ENCODE peak calls at places on chromosomes 11 and 22, in ten cellular contexts. Y is heart left ventricle, E is K562, M is sigmoid colon, C is adrenal gland, W is ovary, V is prostate gland, X is suprapubic skin, N is IMR-90, I is lower leg skin. U is an unnamed sample.

GRCh38 chr11:16117989-16118810 is 238.1 kb downstream of the SOX6 start:
- DNase-seq in X (no peak), C (no peak), E (no peak), V (no peak), W (no peak), I (no peak), M (no peak), N (no peak), Y (no peak), U (no peak)

GRCh38 chr22:32880906-32881596 is 79.5 kb downstream of the TIMP3 start:
- DNase-seq in V (no peak), X (no peak), M (peak), Y (peak), I (peak), E (peak), W (peak), C (peak), N (peak), U (peak)

GRCh38 chr11:110198031-110198729 is 98.2 kb downstream of the RDX start:
- DNase-seq in M (no peak), X (peak), W (no peak), I (no peak), N (peak), E (no peak), C (no peak), Y (no peak), V (no peak), U (no peak)

GRCh38 chr11:13103962-13104554 is 94.9 kb downstream of the RASSF10 start:
- DNase-seq in N (no peak), M (no peak), Y (no peak), V (no peak), C (no peak), W (no peak), E (no peak), I (no peak), X (no peak), U (no peak)

GRCh38 chr11:11155962-11156815 is 196.9 kb downstream of the CSNK2A3 start:
- DNase-seq in X (no peak), N (no peak), V (no peak), Y (no peak), W (no peak), M (no peak), C (no peak), I (no peak), E (peak), U (peak)

GRCh38 chr11:94823127-94823732 is 55.1 kb downstream of the AMOTL1 start:
- DNase-seq in Y (no peak), W (no peak), N (no peak), X (no peak), V (peak), M (no peak), I (no peak), E (no peak), C (no peak), U (no peak)

GRCh38 chr11:76048763-76049162 is 157.5 kb downstream of the WNT11 start:
- DNase-seq in Y (no peak), M (no peak), X (no peak), E (no peak), W (no peak), N (no peak), C (no peak), I (no peak), V (no peak), U (peak)

GRCh38 chr22:35685731-35686130 is 31.9 kb upstream of the APOL5 start:
- DNase-seq in W (no peak), E (no peak), I (no peak), Y (no peak), N (peak), V (no peak), M (no peak), X (no peak), C (no peak), U (no peak)

GRCh38 chr11:112724194-112724790 is 236.9 kb upstream of the NCAM1 start:
- DNase-seq in E (no peak), V (no peak), I (no peak), Y (no peak), M (no peak), C (no peak), W (no peak), X (no peak), N (no peak), U (no peak)

GRCh38 chr11:74971424-74971823 is 17.3 kb upstream of the NEU3 start:
- DNase-seq in Y (no peak), I (no peak), X (no peak), M (no peak), W (no peak), V (no peak), E (no peak), C (no peak), N (no peak), U (no peak)
- TF ChIP-seq POLR2A in Y (no peak), I (no peak), X (no peak), M (no peak), W (no peak), V (no peak), E (no peak), C (no peak), N (no peak), U (no peak)

GRCh38 chr22:27796118-27796517 is 5.4 kb downstream of the MN1 start:
- DNase-seq in C (no peak), V (no peak), M (no peak), E (no peak), N (no peak), W (peak), Y (peak), I (no peak), X (no peak), U (no peak)
- TF ChIP-seq POLR2A in C (no peak), V (no peak), M (no peak), E (no peak), N (no peak), W (no peak), Y (no peak), I (no peak), X (no peak), U (no peak)

DNA sequence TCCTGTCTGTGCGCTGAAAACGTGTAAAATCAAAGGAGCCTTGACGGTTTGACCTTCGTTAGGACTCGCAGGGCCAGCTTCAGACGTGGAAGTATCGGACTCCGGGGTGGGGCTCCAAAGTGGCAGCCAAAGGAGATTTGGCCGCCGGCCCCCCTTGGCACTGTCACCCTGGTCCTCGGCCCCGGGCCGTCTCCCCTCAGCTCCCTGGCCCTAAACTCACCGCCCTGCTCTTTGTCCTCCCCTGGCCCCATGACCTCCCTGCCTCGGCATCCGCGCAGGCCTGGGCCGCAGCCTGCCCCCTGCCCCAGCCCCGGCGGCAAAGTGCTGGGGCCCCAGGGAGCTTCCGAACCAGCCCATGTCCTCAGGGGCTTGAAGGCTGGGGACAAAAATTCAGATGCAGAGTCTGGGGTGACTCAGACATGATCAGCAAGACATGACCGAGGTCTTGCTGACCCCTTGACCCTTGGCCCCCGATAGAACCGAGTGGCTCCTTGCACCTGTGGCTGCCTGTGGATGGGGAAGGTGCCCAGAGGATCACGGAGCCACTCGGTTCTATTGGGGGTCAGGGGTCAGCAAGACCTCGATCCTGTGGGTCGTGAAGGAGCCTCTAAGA is 6.9 kb upstream of the PHRF1 start:
- DNase-seq in I (no peak), M (no peak), E (no peak), X (no peak), Y (peak), C (no peak), V (no peak), W (no peak), N (no peak), U (no peak)
- TF ChIP-seq POLR2A in I (no peak), M (no peak), E (no peak), X (no peak), Y (no peak), C (no peak), V (no peak), W (no peak), N (no peak), U (no peak)

DNA sequence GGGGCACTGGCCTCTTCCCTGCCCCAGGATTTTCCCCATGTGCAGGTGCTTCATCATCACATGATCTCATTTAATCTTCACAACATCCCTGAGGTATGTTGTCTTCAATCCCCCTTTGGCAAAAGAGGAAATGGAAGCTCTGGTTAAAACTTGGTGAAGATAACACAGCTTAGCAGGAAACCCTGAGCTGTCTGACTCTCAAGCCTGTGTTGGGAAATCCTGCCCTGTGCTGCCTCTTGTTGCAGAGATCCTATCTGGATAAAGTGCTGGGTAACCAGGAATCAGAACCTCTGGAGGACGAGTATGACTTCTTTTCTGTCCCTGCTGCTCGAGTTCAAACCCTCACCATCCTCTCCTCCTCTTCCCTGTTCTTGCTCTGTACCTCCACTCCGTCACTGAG is 13.1 kb upstream of the E2F8 start:
- DNase-seq in N (no peak), W (no peak), V (no peak), E (no peak), Y (no peak), C (no peak), M (no peak), X (no peak), I (no peak), U (no peak)
- TF ChIP-seq POLR2A in N (no peak), W (no peak), V (no peak), E (no peak), Y (no peak), C (no peak), M (no peak), X (no peak), I (no peak), U (no peak)

U was measured in erythroblast.